ENCODE peak calls at places on chromosomes 1 and 21, in five cellular contexts. N, A, E, C and J are unnamed samples.

GRCh38 chr1:239383714-239384113 is 2.7 kb upstream of the CHRM3 start:
- DNase-seq in N (no peak), A (no peak), E (no peak), C (no peak), J (no peak)

GRCh38 chr1:25064465-25065238 is 134.6 kb upstream of the RUNX3 start:
- DNase-seq in N (no peak), A (no peak), E (peak; percentile 56), C (no peak), J (no peak)

GRCh38 chr1:150486966-150487762 is at the start of gene TARS2:
- DNase-seq in N (peak; percentile 99), A (peak; percentile 98), E (peak; percentile 96), C (peak; percentile 99), J (peak; percentile 99)

GRCh38 chr21:38440746-38441145 is 57.5 kb downstream of the ERG start:
- DNase-seq in N (peak; percentile 95), A (no peak), E (no peak), C (no peak), J (peak; percentile 92)

GRCh38 chr21:33828083-33828482 is 87.5 kb downstream of the ATP5PO start:
- DNase-seq in N (no peak), A (no peak), E (no peak), C (no peak), J (no peak)

GRCh38 chr1:30680879-30681278 is 42.5 kb downstream of the MATN1 start:
- DNase-seq in N (no peak), A (no peak), E (no peak), C (no peak), J (no peak)

GRCh38 chr1:243917863-243918565 is 68.0 kb upstream of the AKT3 start:
- DNase-seq in N (peak; percentile 32), A (no peak), E (no peak), C (no peak), J (peak; percentile 47)

GRCh38 chr1:44135896-44136295 is 5.5 kb downstream of the KLF18 start:
- DNase-seq in N (no peak), A (no peak), E (no peak), C (no peak), J (no peak)

GRCh38 chr1:78649628-78650027 is at the start of gene IFI44:
- DNase-seq in N (peak; percentile 92), A (peak; percentile 2), E (peak; percentile 90), C (peak; percentile 96), J (peak; percentile 94)

GRCh38 chr21:37198989-37199924 is 67.9 kb downstream of the VPS26C start:
- DNase-seq in N (peak; percentile 22), A (no peak), E (no peak), C (no peak), J (peak; percentile 86)

GRCh38 chr1:16199700-16200099 is 12.8 kb downstream of the ARHGEF19 start:
- DNase-seq in N (no peak), A (no peak), E (no peak), C (no peak), J (no peak)

GRCh38 chr21:41361786-41362604 is at the start of gene MX2:
- DNase-seq in N (peak; percentile 70), A (peak; percentile 21), E (peak; percentile 91), C (peak; percentile 86), J (peak; percentile 28)

GRCh38 chr1:198577444-198577843 is 37.0 kb upstream of the ATP6V1G3 start:
- DNase-seq in N (peak; percentile 44), A (no peak), E (no peak), C (no peak), J (no peak)

GRCh38 chr1:25020851-25021585 is 90.9 kb upstream of the RUNX3 start:
- DNase-seq in N (no peak), A (no peak), E (no peak), C (no peak), J (no peak)

GRCh38 chr1:226825746-226826100 is 44.7 kb upstream of the PSEN2 start:
- DNase-seq in N (no peak), A (no peak), E (no peak), C (no peak), J (no peak)

GRCh38 chr1:96360036-96360795 is 361.4 kb upstream of the PTBP2 start:
- DNase-seq in N (no peak), A (no peak), E (no peak), C (no peak), J (no peak)

GRCh38 chr1:202085682-202086373 is 36.9 kb upstream of the GPR37L1 start:
- DNase-seq in N (peak; percentile 21), A (no peak), E (no peak), C (no peak), J (no peak)

GRCh38 chr1:181296180-181296579 is 187.1 kb upstream of the CACNA1E start:
- DNase-seq in N (no peak), A (no peak), E (no peak), C (no peak), J (no peak)

GRCh38 chr1:100510441-100510840 is 27.5 kb upstream of the GPR88 start:
- DNase-seq in N (no peak), A (no peak), E (no peak), C (no peak), J (peak; percentile 9)

GRCh38 chr21:32977216-32977615 is 48.5 kb upstream of the OLIG2 start:
- DNase-seq in N (no peak), A (no peak), E (no peak), C (no peak), J (no peak)

GRCh38 chr21:41953249-41953830 is 478 bp downstream of the C2CD2 start:
- DNase-seq in N (no peak), A (no peak), E (peak; percentile 77), C (no peak), J (peak; percentile 49)

GRCh38 chr1:202247837-202248795 is 54.5 kb downstream of the LGR6 start:
- DNase-seq in N (no peak), A (no peak), E (peak; percentile 69), C (no peak), J (no peak)

GRCh38 chr1:185969028-185969427 is 234.8 kb downstream of the HMCN1 start:
- DNase-seq in N (no peak), A (no peak), E (no peak), C (no peak), J (no peak)

GRCh38 chr1:30795026-30795425 is 37.5 kb upstream of the LAPTM5 start:
- DNase-seq in N (no peak), A (no peak), E (no peak), C (no peak), J (no peak)

GRCh38 chr1:192311281-192311680 is 5.5 kb upstream of the RGS21 start:
- DNase-seq in N (peak; percentile 86), A (no peak), E (no peak), C (no peak), J (peak; percentile 82)